ENCODE peak calls at places on chromosomes 2 and 18, in six cellular contexts. One of them, this sample, is unnamed.

GRCh38 chr18:29285471-29285870 is 1108.5 kb upstream of the CDH2 start:
- DNase-seq in GM12878: no peak
- DNase-seq in HCT116: no peak
- DNase-seq in K562: no peak
- DNase-seq in HepG2: no peak
- DNase-seq in H1: no peak
- DNase-seq in this sample: no peak

GRCh38 chr2:158748925-158749590 is 46.1 kb upstream of the DAPL1 start:
- DNase-seq in GM12878: no peak
- DNase-seq in HCT116: no peak
- DNase-seq in K562: no peak
- DNase-seq in HepG2: no peak
- DNase-seq in H1: no peak
- DNase-seq in this sample: no peak

GRCh38 chr2:54630841-54631497 is 92.5 kb upstream of the EML6 start:
- DNase-seq in GM12878: no peak
- DNase-seq in HCT116: no peak
- DNase-seq in K562: no peak
- DNase-seq in HepG2: no peak
- DNase-seq in H1: no peak
- DNase-seq in this sample: no peak

GRCh38 chr2:206820755-206821154 is 55.3 kb downstream of the FASTKD2 start:
- DNase-seq in GM12878: no peak
- DNase-seq in HCT116: no peak
- DNase-seq in K562: no peak
- DNase-seq in HepG2: no peak
- DNase-seq in H1: no peak
- DNase-seq in this sample: no peak

GRCh38 chr2:54176577-54176976 is 61.2 kb downstream of the ACYP2 start:
- DNase-seq in GM12878: no peak
- DNase-seq in HCT116: peak; percentile 13
- DNase-seq in K562: peak; percentile 18
- DNase-seq in HepG2: peak; percentile 85
- DNase-seq in H1: peak; percentile 10
- DNase-seq in this sample: peak; percentile 35

GRCh38 chr2:10161961-10162441 is 39.5 kb downstream of the RRM2 start:
- DNase-seq in GM12878: no peak
- DNase-seq in HCT116: no peak
- DNase-seq in K562: no peak
- DNase-seq in HepG2: no peak
- DNase-seq in H1: no peak
- DNase-seq in this sample: no peak

GRCh38 chr2:224369028-224369632 is 32.8 kb downstream of the FAM124B start:
- DNase-seq in GM12878: no peak
- DNase-seq in HCT116: peak; percentile 37
- DNase-seq in K562: peak; percentile 59
- DNase-seq in HepG2: peak; percentile 45
- DNase-seq in H1: no peak
- DNase-seq in this sample: peak; percentile 44

GRCh38 chr18:59065684-59066083 is 74.0 kb upstream of the SEC11C start:
- DNase-seq in GM12878: no peak
- DNase-seq in HCT116: no peak
- DNase-seq in K562: no peak
- DNase-seq in HepG2: no peak
- DNase-seq in H1: no peak
- DNase-seq in this sample: no peak

GRCh38 chr2:41004700-41005099 is 552.8 kb upstream of the SLC8A1 start:
- DNase-seq in GM12878: no peak
- DNase-seq in HCT116: no peak
- DNase-seq in K562: no peak
- DNase-seq in HepG2: no peak
- DNase-seq in H1: no peak
- DNase-seq in this sample: no peak

GRCh38 chr2:135657806-135658582 is 83.7 kb upstream of the UBXN4 start:
- DNase-seq in GM12878: peak; percentile 38
- DNase-seq in HCT116: no peak
- DNase-seq in K562: no peak
- DNase-seq in HepG2: no peak
- DNase-seq in H1: no peak
- DNase-seq in this sample: no peak

GRCh38 chr2:190911813-190912212 is 31.2 kb downstream of the GLS start:
- DNase-seq in GM12878: peak; percentile 43
- DNase-seq in HCT116: no peak
- DNase-seq in K562: no peak
- DNase-seq in HepG2: no peak
- DNase-seq in H1: no peak
- DNase-seq in this sample: no peak

GRCh38 chr2:38173690-38174089 is 97.7 kb upstream of the CYP1B1 start:
- DNase-seq in GM12878: no peak
- DNase-seq in HCT116: no peak
- DNase-seq in K562: no peak
- DNase-seq in HepG2: no peak
- DNase-seq in H1: no peak
- DNase-seq in this sample: no peak

GRCh38 chr2:38171208-38171858 is 95.4 kb upstream of the CYP1B1 start:
- DNase-seq in GM12878: no peak
- DNase-seq in HCT116: no peak
- DNase-seq in K562: no peak
- DNase-seq in HepG2: no peak
- DNase-seq in H1: no peak
- DNase-seq in this sample: no peak

GRCh38 chr2:38176619-38177021 is 100.7 kb upstream of the CYP1B1 start:
- DNase-seq in GM12878: no peak
- DNase-seq in HCT116: no peak
- DNase-seq in K562: no peak
- DNase-seq in HepG2: no peak
- DNase-seq in H1: no peak
- DNase-seq in this sample: no peak

GRCh38 chr2:38174131-38174530 is 98.2 kb upstream of the CYP1B1 start:
- DNase-seq in GM12878: no peak
- DNase-seq in HCT116: no peak
- DNase-seq in K562: no peak
- DNase-seq in HepG2: no peak
- DNase-seq in H1: no peak
- DNase-seq in this sample: no peak

DNA sequence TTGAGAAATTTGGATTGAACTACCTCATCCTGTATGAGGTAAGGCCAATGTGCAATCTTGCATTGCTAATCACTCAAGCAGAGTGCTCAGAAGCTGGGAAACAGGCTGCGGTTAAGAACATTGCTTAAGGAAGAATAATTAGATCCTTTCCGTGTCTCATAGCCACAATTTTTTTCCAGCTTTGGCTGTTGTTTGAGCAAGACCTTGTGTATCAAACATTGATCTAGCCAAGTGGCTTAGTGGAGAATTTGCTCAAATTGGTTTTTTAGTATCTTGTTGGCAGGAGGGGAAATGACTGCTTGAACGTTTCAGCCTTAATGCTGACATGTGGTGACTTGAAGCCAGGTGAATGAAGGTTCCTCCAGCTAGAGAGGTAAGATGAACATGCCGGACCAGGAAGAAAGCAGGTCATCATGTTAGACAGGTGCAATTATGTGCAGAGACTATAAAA is 98.7 kb upstream of the CYP1B1 start:
- DNase-seq in GM12878: no peak
- DNase-seq in HCT116: no peak
- DNase-seq in K562: no peak
- DNase-seq in HepG2: no peak
- DNase-seq in H1: no peak
- DNase-seq in this sample: no peak
- H3K4me3 ChIP-seq in GM12878: no peak overlapping the region
- H3K4me3 ChIP-seq in HCT116: no peak overlapping the region
- H3K4me3 ChIP-seq in K562: no peak overlapping the region
- H3K4me3 ChIP-seq in HepG2: no peak overlapping the region
- H3K4me3 ChIP-seq in H1: no peak overlapping the region
- H3K4me3 ChIP-seq in this sample: no peak overlapping the region

GRCh38 chr18:43661570-43661969 is 384.3 kb upstream of the SYT4 start:
- DNase-seq in GM12878: peak; percentile 4
- DNase-seq in HCT116: no peak
- DNase-seq in K562: no peak
- DNase-seq in HepG2: peak; percentile 1
- DNase-seq in H1: peak; percentile 19
- DNase-seq in this sample: peak; percentile 28
- TF ChIP-seq ZNF274 in GM12878: no peak
- TF ChIP-seq ZNF274 in HCT116: no peak
- TF ChIP-seq ZNF274 in K562: no peak
- TF ChIP-seq ZNF274 in HepG2: no peak
- TF ChIP-seq ZNF274 in H1: no peak
- TF ChIP-seq ZNF274 in this sample: no peak

DNA sequence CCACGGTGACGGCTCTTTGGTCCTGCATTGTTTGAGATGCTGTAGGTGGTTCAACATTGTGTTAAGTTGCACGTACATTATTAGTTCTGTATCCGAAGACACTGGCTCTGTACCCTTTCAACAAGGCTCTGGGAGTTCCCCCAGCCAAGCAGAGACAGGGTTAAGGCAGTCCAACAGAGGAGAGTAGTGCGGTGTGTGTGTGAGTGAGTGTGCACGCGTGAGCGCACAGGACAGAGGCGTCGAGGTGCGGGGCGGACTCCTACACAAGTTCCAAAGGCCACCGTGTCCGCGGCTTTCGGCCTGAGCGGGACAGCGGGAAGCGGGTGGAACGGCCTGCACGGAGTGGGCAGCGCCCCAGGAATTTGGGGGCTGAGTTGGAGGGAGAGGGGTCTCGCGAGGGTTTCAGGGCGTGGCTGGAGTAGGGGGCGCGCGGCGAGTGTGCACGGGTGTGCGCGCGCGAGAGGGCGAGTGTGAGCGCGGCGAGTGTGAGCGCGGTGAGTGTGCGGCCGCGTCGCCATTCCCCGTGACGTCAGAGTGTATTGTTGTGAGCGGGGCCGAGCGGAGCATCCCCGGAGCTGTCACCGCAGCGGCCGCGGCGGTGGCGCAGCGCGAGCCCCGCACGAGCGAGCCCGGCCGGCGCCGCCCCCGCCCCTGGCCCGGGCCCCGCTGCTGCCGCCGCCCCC is at the start of gene ASXL3:
- DNase-seq in GM12878: no peak
- DNase-seq in HCT116: no peak
- DNase-seq in K562: no peak
- DNase-seq in HepG2: no peak
- DNase-seq in H1: no peak
- DNase-seq in this sample: no peak
- H3K4me3 ChIP-seq in GM12878: no peak within 1 kb of the TSS
- H3K4me3 ChIP-seq in HCT116: no peak within 1 kb of the TSS
- H3K4me3 ChIP-seq in K562: no peak within 1 kb of the TSS
- H3K4me3 ChIP-seq in HepG2: peak within 1 kb of the TSS; percentile 55
- H3K4me3 ChIP-seq in H1: peak within 1 kb of the TSS; percentile 66
- H3K4me3 ChIP-seq in this sample: peak within 1 kb of the TSS; percentile 80

GRCh38 chr2:202335791-202336467 is 40.2 kb upstream of the BMPR2 start:
- DNase-seq in GM12878: no peak
- DNase-seq in HCT116: no peak
- DNase-seq in K562: no peak
- DNase-seq in HepG2: no peak
- DNase-seq in H1: no peak
- DNase-seq in this sample: no peak
- TF ChIP-seq ZNF274 in GM12878: no peak
- TF ChIP-seq ZNF274 in HCT116: no peak
- TF ChIP-seq ZNF274 in K562: no peak
- TF ChIP-seq ZNF274 in HepG2: no peak
- TF ChIP-seq ZNF274 in H1: no peak
- TF ChIP-seq ZNF274 in this sample: no peak

GRCh38 chr2:74441111-74441689 is 537 bp downstream of the RTKN start:
- DNase-seq in GM12878: no peak
- DNase-seq in HCT116: no peak
- DNase-seq in K562: no peak
- DNase-seq in HepG2: no peak
- DNase-seq in H1: no peak
- DNase-seq in this sample: no peak
- H3K4me3 ChIP-seq in GM12878: no peak overlapping the region
- H3K4me3 ChIP-seq in HCT116: peak overlapping the region; percentile 66
- H3K4me3 ChIP-seq in K562: no peak overlapping the region
- H3K4me3 ChIP-seq in HepG2: peak overlapping the region; percentile 76
- H3K4me3 ChIP-seq in H1: peak overlapping the region; percentile 90
- H3K4me3 ChIP-seq in this sample: peak overlapping the region; percentile 78

DNA sequence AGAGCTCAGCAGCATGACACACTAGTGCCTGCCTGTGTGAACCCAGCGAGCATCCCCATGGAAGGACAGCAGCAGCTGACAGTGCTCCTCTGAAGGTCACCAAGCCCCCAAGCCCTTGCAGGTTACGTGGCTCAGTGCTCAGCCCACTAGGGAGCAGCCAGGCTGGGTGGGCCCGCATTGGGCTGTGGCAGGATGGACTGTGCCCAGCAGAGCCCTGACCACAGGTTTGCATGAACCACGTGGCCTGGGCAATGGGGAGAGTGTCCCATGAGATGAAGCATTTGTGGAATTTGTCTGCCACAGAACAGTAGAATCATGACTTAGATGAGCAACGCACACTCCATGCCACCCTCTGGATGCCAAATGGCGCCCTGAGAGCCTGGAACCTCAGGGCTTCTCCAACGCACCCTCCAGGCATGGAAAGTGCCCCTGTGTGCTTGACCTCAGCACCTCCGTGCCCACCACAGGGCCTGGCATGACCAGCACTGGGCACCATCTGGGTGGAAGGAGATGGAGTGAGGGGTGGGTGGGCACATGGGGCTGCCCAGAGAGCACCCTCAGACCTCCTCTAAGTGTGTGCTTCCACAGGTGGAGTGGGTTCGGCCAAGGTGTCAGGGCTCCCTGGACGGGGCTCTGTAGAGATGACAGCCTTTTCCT is 216.1 kb upstream of the RAB6C start:
- DNase-seq in GM12878: no peak
- DNase-seq in HCT116: no peak
- DNase-seq in K562: no peak
- DNase-seq in HepG2: no peak
- DNase-seq in H1: no peak
- DNase-seq in this sample: no peak
- TF ChIP-seq ZNF274 in GM12878: no peak
- TF ChIP-seq ZNF274 in HCT116: no peak
- TF ChIP-seq ZNF274 in K562: no peak
- TF ChIP-seq ZNF274 in HepG2: no peak
- TF ChIP-seq ZNF274 in H1: no peak
- TF ChIP-seq ZNF274 in this sample: no peak

This sample was measured in NT2/D1.